ENCODE peak calls at places on chromosomes 16 and 17, in ten cellular contexts. L is A549, H is HAP-1, W is T-helper 2 cell, E is endodermal cell, U is NCI-H446, Y is NCI-H524, G is tibial artery, I is astrocyte of the spinal cord, Q is cardiac septum. V is an unnamed sample.

GRCh38 chr17:34740936-34741515 is 161.6 kb downstream of the TMEM132E start:
- DNase-seq in L (no peak), I (no peak), Y (no peak), U (no peak), Q (peak; percentile 54), G (no peak), E (peak; percentile 36), W (no peak), H (no peak), V (no peak)

GRCh38 chr17:79888811-79889634 is 49.8 kb upstream of the CBX4 start:
- DNase-seq in U (no peak), I (no peak), L (no peak), E (no peak), W (no peak), G (no peak), Q (no peak), H (no peak), Y (no peak), V (no peak)

GRCh38 chr16:65289022-65289421 is 167.2 kb upstream of the CDH11 start:
- DNase-seq in G (no peak), Y (peak; percentile 46), Q (no peak), W (no peak), L (no peak), U (no peak), E (no peak), H (no peak), I (no peak), V (no peak)

GRCh38 chr17:50562266-50563094 is 2.0 kb downstream of the CACNA1G start:
- DNase-seq in Y (no peak), L (no peak), U (no peak), G (no peak), E (peak; percentile 79), W (no peak), I (no peak), H (no peak), Q (no peak), V (no peak)

GRCh38 chr17:56351675-56352074 is 198.4 kb downstream of the ANKFN1 start:
- DNase-seq in E (no peak), H (no peak), U (no peak), G (no peak), W (no peak), Y (no peak), L (no peak), Q (no peak), I (no peak), V (no peak)

GRCh38 chr17:39208136-39208535 is 8.1 kb downstream of the RPL19 start:
- DNase-seq in I (no peak), H (no peak), Q (no peak), G (no peak), E (peak; percentile 69), L (no peak), W (no peak), U (no peak), Y (no peak), V (no peak)

GRCh38 chr16:30063893-30064745 is 1.4 kb upstream of the ALDOA start:
- DNase-seq in W (peak; percentile 52), Y (peak; percentile 91), I (peak; percentile 47), U (peak; percentile 54), Q (peak; percentile 88), E (peak; percentile 86), H (peak; percentile 72), G (peak; percentile 88), L (peak; percentile 79), V (no peak)

GRCh38 chr17:29732613-29733012 is 109.9 kb upstream of the CORO6 start:
- DNase-seq in E (no peak), W (no peak), U (no peak), Y (no peak), Q (no peak), I (no peak), H (no peak), L (peak; percentile 49), G (no peak), V (no peak)

GRCh38 chr16:46568472-46569230 is 52.5 kb downstream of the SHCBP1 start:
- DNase-seq in Q (no peak), G (no peak), L (no peak), I (no peak), U (no peak), E (no peak), W (no peak), Y (no peak), H (no peak), V (no peak)

GRCh38 chr17:31629696-31630470 is 229.2 kb downstream of the COPRS start:
- DNase-seq in W (no peak), Y (peak; percentile 92), G (no peak), U (peak; percentile 90), H (no peak), L (no peak), Q (no peak), I (peak; percentile 29), E (no peak), V (no peak)

GRCh38 chr16:2686912-2687507 is 4.7 kb downstream of the KCTD5 start:
- DNase-seq in E (no peak), W (no peak), I (no peak), Y (no peak), Q (peak; percentile 85), U (no peak), H (no peak), L (no peak), G (peak; percentile 59), V (no peak)

GRCh38 chr17:40361925-40362695 is 2.4 kb downstream of the GJD3 start:
- DNase-seq in U (no peak), L (no peak), Q (no peak), G (no peak), H (no peak), I (no peak), Y (no peak), W (no peak), E (peak; percentile 57), V (no peak)

GRCh38 chr17:47869114-47869513 is 18.2 kb upstream of the SP6 start:
- DNase-seq in W (no peak), E (no peak), G (no peak), L (no peak), I (no peak), U (no peak), Y (no peak), H (no peak), Q (no peak), V (no peak)

GRCh38 chr17:49581645-49581992 is 5.9 kb downstream of the NXPH3 start:
- DNase-seq in U (peak; percentile 7), I (no peak), G (no peak), Y (peak; percentile 94), E (no peak), L (no peak), H (no peak), W (no peak), Q (no peak), V (no peak)

GRCh38 chr16:87713469-87714229 is 52.1 kb downstream of the KLHDC4 start:
- DNase-seq in H (no peak), L (no peak), U (no peak), W (no peak), I (no peak), E (no peak), G (no peak), Y (no peak), Q (no peak), V (no peak)

GRCh38 chr17:58643147-58643546 is 48.7 kb downstream of the TEX14 start:
- DNase-seq in Q (no peak), I (peak; percentile 80), E (no peak), L (peak; percentile 57), H (no peak), U (no peak), W (no peak), Y (no peak), G (no peak), V (no peak)

GRCh38 chr17:78224226-78225087 is 7.0 kb upstream of the TMEM235 start:
- DNase-seq in H (no peak), Q (no peak), E (peak; percentile 47), L (no peak), I (no peak), G (no peak), U (peak; percentile 93), W (no peak), Y (peak; percentile 98), V (no peak)

GRCh38 chr17:55405600-55405999 is 16.0 kb downstream of the MMD start:
- DNase-seq in G (no peak), H (no peak), E (no peak), W (no peak), U (no peak), I (no peak), Y (no peak), Q (no peak), L (no peak), V (no peak)

V was measured in type B pancreatic cell.